ENCODE peak calls at places on chromosomes 3 and 15, in nine cellular contexts. R is renal cortical epithelial cell, I is OCI-LY7, S is skeletal muscle cell, B is hepatocyte, W is keratinocyte, P is A172, L is EL, F is dermis microvascular lymphatic vessel endothelial cell. E is an unnamed sample.

GRCh38 chr15:56733131-56734012 is at the start of gene ZNF280D:
- DNase-seq in B (no peak), S (peak; percentile 67), P (peak; percentile 77), L (peak; percentile 88), W (peak; percentile 30), I (peak; percentile 73), F (peak; percentile 75), R (peak; percentile 65), E (peak; percentile 86)

GRCh38 chr3:176663376-176663775 is 533.9 kb downstream of the TBL1XR1 start:
- DNase-seq in F (no peak), I (no peak), R (peak; percentile 21), L (peak; percentile 7), B (no peak), P (no peak), W (no peak), S (no peak), E (no peak)

GRCh38 chr3:45207471-45207870 is 18.6 kb downstream of the TMEM158 start:
- DNase-seq in W (no peak), S (no peak), L (no peak), I (no peak), R (no peak), F (no peak), P (no peak), B (no peak), E (no peak)

GRCh38 chr3:148309390-148310035 is 388.2 kb upstream of the AGTR1 start:
- DNase-seq in P (peak; percentile 48), L (peak; percentile 66), W (no peak), B (peak; percentile 53), I (peak; percentile 52), S (no peak), F (peak; percentile 3), R (peak; percentile 15), E (peak; percentile 6)

GRCh38 chr3:51718547-51719412 is 11.9 kb downstream of the GRM2 start:
- DNase-seq in F (peak; percentile 10), I (peak; percentile 64), R (peak; percentile 59), S (no peak), P (peak; percentile 55), W (peak; percentile 23), L (peak; percentile 65), B (peak; percentile 78), E (no peak)

GRCh38 chr3:189334064-189334920 is 162.5 kb downstream of the TPRG1 start:
- DNase-seq in B (no peak), S (no peak), W (no peak), L (no peak), P (no peak), F (no peak), I (no peak), R (peak; percentile 70), E (no peak)

GRCh38 chr3:188202358-188203138 is 48.6 kb downstream of the LPP start:
- DNase-seq in W (no peak), F (no peak), S (no peak), I (no peak), B (no peak), L (no peak), P (no peak), R (no peak), E (no peak)

GRCh38 chr15:100778831-100779288 is 100.8 kb upstream of the ALDH1A3 start:
- DNase-seq in P (no peak), L (no peak), I (no peak), B (peak; percentile 28), S (no peak), F (no peak), R (no peak), W (no peak), E (no peak)

GRCh38 chr3:23697416-23697815 is 108.3 kb upstream of the UBE2E1 start:
- DNase-seq in F (no peak), S (no peak), L (no peak), I (no peak), B (no peak), R (no peak), P (no peak), W (no peak), E (no peak)

GRCh38 chr15:85865070-85865684 is 70.5 kb upstream of the KLHL25 start:
- DNase-seq in R (peak; percentile 38), W (no peak), F (no peak), L (peak; percentile 34), B (peak; percentile 74), P (peak; percentile 44), S (no peak), I (peak; percentile 39), E (no peak)

GRCh38 chr3:31053299-31053698 is 158.8 kb upstream of the GADL1 start:
- DNase-seq in B (no peak), I (no peak), L (no peak), W (no peak), P (no peak), R (no peak), S (no peak), F (no peak), E (no peak)

GRCh38 chr15:90142216-90143175 is 40.2 kb upstream of the IDH2 start:
- DNase-seq in S (no peak), L (no peak), B (no peak), F (no peak), R (no peak), I (no peak), W (no peak), P (no peak), E (no peak)

GRCh38 chr3:64549869-64550268 is 137.9 kb downstream of the ADAMTS9 start:
- DNase-seq in F (no peak), B (no peak), I (no peak), L (no peak), R (no peak), P (no peak), W (no peak), S (no peak), E (no peak)

GRCh38 chr15:40782609-40783227 is 12.9 kb downstream of the C15orf62 start:
- DNase-seq in L (peak; percentile 23), P (peak; percentile 38), B (peak; percentile 86), R (peak; percentile 46), S (no peak), I (peak; percentile 87), W (no peak), F (no peak), E (peak; percentile 84)

GRCh38 chr3:31862861-31863260 is 118.2 kb downstream of the OSBPL10 start:
- DNase-seq in W (no peak), L (peak; percentile 16), F (no peak), P (peak; percentile 13), S (no peak), B (no peak), I (no peak), R (no peak), E (no peak)

GRCh38 chr3:123374016-123374415 is 74.9 kb downstream of the ADCY5 start:
- DNase-seq in B (no peak), S (no peak), R (no peak), L (no peak), W (no peak), F (no peak), P (no peak), I (no peak), E (no peak)

GRCh38 chr15:82768414-82769081 is 37.3 kb downstream of the FSD2 start:
- DNase-seq in W (no peak), I (no peak), B (peak; percentile 19), P (peak; percentile 22), L (peak; percentile 23), S (no peak), R (peak; percentile 62), F (no peak), E (no peak)

GRCh38 chr3:123819949-123820348 is 64.2 kb downstream of the MYLK start:
- DNase-seq in W (no peak), L (no peak), B (no peak), F (no peak), I (no peak), S (no peak), R (no peak), P (no peak), E (no peak)

GRCh38 chr15:87477759-87478687 is 778.5 kb downstream of the NTRK3 start:
- DNase-seq in W (peak; percentile 15), R (peak; percentile 96), P (peak; percentile 76), S (peak; percentile 2), B (peak; percentile 90), I (no peak), L (peak; percentile 78), F (no peak), E (no peak)

GRCh38 chr3:42980209-42980608 is 1.1 kb downstream of the GASK1A start:
- DNase-seq in P (no peak), F (no peak), L (no peak), B (no peak), W (no peak), I (no peak), S (no peak), R (no peak), E (no peak)

GRCh38 chr3:11198070-11198469 is 43.8 kb downstream of the HRH1 start:
- DNase-seq in P (no peak), F (no peak), W (no peak), L (no peak), R (no peak), B (no peak), I (no peak), S (no peak), E (no peak)

GRCh38 chr15:37873336-37873735 is 61.1 kb upstream of the TMCO5A start:
- DNase-seq in L (no peak), R (no peak), F (no peak), S (peak; percentile 19), B (no peak), W (no peak), P (no peak), I (no peak), E (no peak)

GRCh38 chr15:90701880-90702630 is 15.1 kb upstream of the BLM start:
- DNase-seq in R (no peak), W (no peak), B (no peak), F (no peak), I (no peak), S (no peak), L (no peak), P (no peak), E (no peak)

GRCh38 chr15:63187589-63188226 is 1.7 kb upstream of the RAB8B start:
- DNase-seq in I (no peak), B (no peak), R (peak; percentile 50), W (no peak), S (no peak), F (no peak), P (no peak), L (no peak), E (no peak)

GRCh38 chr3:120550546-120550945 is 45.6 kb upstream of the NDUFB4 start:
- DNase-seq in I (no peak), P (no peak), S (peak; percentile 43), L (peak; percentile 31), B (no peak), W (no peak), R (no peak), F (no peak), E (no peak)

GRCh38 chr3:38015984-38016383 is 13.5 kb downstream of the PLCD1 start:
- DNase-seq in F (no peak), R (no peak), B (no peak), S (no peak), I (no peak), W (no peak), L (no peak), P (no peak), E (no peak)

GRCh38 chr3:141388823-141389617 is 20.7 kb downstream of the ZBTB38 start:
- DNase-seq in F (no peak), W (no peak), P (no peak), B (no peak), S (no peak), R (peak; percentile 30), L (peak; percentile 53), I (no peak), E (no peak)

GRCh38 chr3:127208483-127209100 is 15.7 kb downstream of the PRR23E start:
- DNase-seq in L (no peak), R (no peak), B (no peak), F (no peak), P (no peak), W (no peak), S (no peak), I (no peak), E (no peak)